ENCODE peak calls at places on chromosomes 11 and 22, in six cellular contexts. Y is left ventricle myocardium inferior, I is DND-41, Z is adrenal gland, L is brain microvascular endothelial cell, G is breast epithelium. M is an unnamed sample. For H3K36me3, the result is how much of the 10 kb centered on the place peaks cover.

GRCh38 chr11:8760896-8761295 is 78.3 kb downstream of the RPL27A start:
- DNase-seq in Y (no peak), I (no peak), Z (no peak), L (no peak), G (no peak), M (no peak)

GRCh38 chr11:116101737-116102275 is 597.6 kb upstream of the CADM1 start:
- DNase-seq in Y (no peak), I (no peak), Z (no peak), L (no peak), G (no peak), M (no peak)

GRCh38 chr22:46897246-46897623 is 134.8 kb downstream of the TBC1D22A start:
- DNase-seq in Y (no peak), I (no peak), Z (no peak), L (no peak), G (no peak), M (no peak)

GRCh38 chr11:120215634-120216033 is 4.8 kb downstream of the OAF start:
- DNase-seq in Y (peak), I (no peak), Z (peak), L (peak), G (no peak), M (no peak)

GRCh38 chr11:77353131-77353530 is 51.6 kb upstream of the GDPD4 start:
- DNase-seq in Y (no peak), I (no peak), Z (no peak), L (no peak), G (no peak), M (no peak)

GRCh38 chr11:61061081-61061826 is 41.0 kb upstream of the CD5 start:
- DNase-seq in Y (no peak), I (peak), Z (no peak), L (peak), G (no peak), M (peak)

GRCh38 chr11:41113160-41113559 is 346.3 kb downstream of the LRRC4C start:
- DNase-seq in Y (no peak), I (no peak), Z (no peak), L (no peak), G (no peak), M (no peak)

GRCh38 chr22:43320943-43321900 is 21.9 kb downstream of the SCUBE1 start:
- DNase-seq in Y (no peak), I (no peak), Z (no peak), L (no peak), G (no peak), M (no peak)

GRCh38 chr11:15938362-15938725 is 418.0 kb downstream of the SOX6 start:
- DNase-seq in Y (no peak), I (no peak), Z (no peak), L (no peak), G (no peak), M (no peak)

GRCh38 chr11:83648610-83649467 is 362.7 kb upstream of the CCDC90B start:
- DNase-seq in Y (no peak), I (no peak), Z (no peak), L (no peak), G (no peak), M (no peak)

GRCh38 chr11:128734439-128735224 is 40.8 kb downstream of the FLI1 start:
- DNase-seq in Y (peak), I (no peak), Z (no peak), L (no peak), G (no peak), M (no peak)

GRCh38 chr22:24582111-24582814 is 10.6 kb downstream of the LRRC75B start:
- DNase-seq in Y (no peak), I (no peak), Z (no peak), L (no peak), G (no peak), M (no peak)

GRCh38 chr11:112730591-112730990 is 230.6 kb upstream of the NCAM1 start:
- DNase-seq in Y (no peak), I (no peak), Z (no peak), L (no peak), G (no peak), M (no peak)

GRCh38 chr22:28600546-28601143 is 79.0 kb downstream of the TTC28 start:
- DNase-seq in Y (no peak), I (peak), Z (no peak), L (peak), G (no peak), M (no peak)

GRCh38 chr11:90148900-90149299 is 14.4 kb downstream of the NAALAD2 start:
- DNase-seq in Y (no peak), I (no peak), Z (no peak), L (no peak), G (no peak), M (no peak)

GRCh38 chr22:25362883-25363240 is 143.4 kb downstream of the CRYBB2 start:
- DNase-seq in Y (no peak), I (no peak), Z (no peak), L (no peak), G (peak), M (no peak)

GRCh38 chr22:48473202-48473601 is 1354.5 kb downstream of the BRD1 start:
- DNase-seq in Y (no peak), I (no peak), Z (no peak), L (no peak), G (peak), M (no peak)
- H3K36me3 ChIP-seq in Y (under half), I (under half), Z (under half), L (under half), G (under half), M (under half)

GRCh38 chr11:20087118-20087521 is 73.2 kb downstream of the DBX1 start:
- DNase-seq in Y (no peak), I (no peak), Z (no peak), L (peak), G (no peak), M (no peak)
- H3K36me3 ChIP-seq in Y (half or more), I (under half), Z (under half), L (under half), G (under half), M (under half)

GRCh38 chr11:118382954-118383353 is 18.5 kb upstream of the ATP5MG start:
- DNase-seq in Y (no peak), I (no peak), Z (no peak), L (no peak), G (no peak), M (no peak)
- H3K36me3 ChIP-seq in Y (half or more), I (half or more), Z (under half), L (half or more), G (under half), M (half or more)

DNA sequence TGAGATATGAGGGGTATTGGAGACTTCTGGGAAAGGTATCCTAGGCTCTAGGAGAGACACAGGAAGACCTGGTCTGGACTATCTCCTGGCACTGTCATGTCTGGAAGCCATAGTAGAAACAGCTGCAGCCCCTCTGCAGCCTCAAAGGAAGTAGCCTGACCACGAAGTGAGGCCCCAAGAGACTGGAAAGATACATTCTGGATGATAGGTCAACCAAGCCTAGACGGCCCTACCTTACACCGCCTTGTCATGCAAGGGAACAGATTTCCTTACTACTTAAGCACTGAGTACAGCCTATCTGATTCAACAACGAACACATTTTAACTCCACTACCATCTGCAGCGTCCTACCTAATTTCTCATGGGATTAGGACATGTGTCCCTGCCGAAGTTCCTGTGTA is 31.1 kb downstream of the UQCR10 start:
- DNase-seq in Y (no peak), I (peak), Z (no peak), L (no peak), G (no peak), M (no peak)
- H3K36me3 ChIP-seq in Y (half or more), I (half or more), Z (under half), L (under half), G (under half), M (half or more)

GRCh38 chr11:80860632-80861031 is 1419.8 kb upstream of the TENM4 start:
- DNase-seq in Y (no peak), I (no peak), Z (no peak), L (peak), G (no peak), M (no peak)
- H3K36me3 ChIP-seq in Y (under half), I (under half), Z (under half), L (under half), G (under half), M (under half)

GRCh38 chr11:2671748-2672147 is 28.0 kb downstream of the KCNQ1OT1 start:
- DNase-seq in Y (no peak), I (no peak), Z (peak), L (no peak), G (peak), M (no peak)

GRCh38 chr11:2674681-2675131 is 25.1 kb downstream of the KCNQ1OT1 start:
- DNase-seq in Y (no peak), I (no peak), Z (peak), L (no peak), G (peak), M (no peak)

GRCh38 chr11:2672553-2673249 is 27.1 kb downstream of the KCNQ1OT1 start:
- DNase-seq in Y (no peak), I (no peak), Z (peak), L (no peak), G (peak), M (no peak)

GRCh38 chr11:2673871-2674471 is 25.8 kb downstream of the KCNQ1OT1 start:
- DNase-seq in Y (no peak), I (no peak), Z (peak), L (no peak), G (peak), M (no peak)

GRCh38 chr11:2673250-2673610 is 26.6 kb downstream of the KCNQ1OT1 start:
- DNase-seq in Y (no peak), I (no peak), Z (no peak), L (no peak), G (peak), M (no peak)
- H3K36me3 ChIP-seq in Y (under half), I (under half), Z (under half), L (under half), G (under half), M (under half)

DNA sequence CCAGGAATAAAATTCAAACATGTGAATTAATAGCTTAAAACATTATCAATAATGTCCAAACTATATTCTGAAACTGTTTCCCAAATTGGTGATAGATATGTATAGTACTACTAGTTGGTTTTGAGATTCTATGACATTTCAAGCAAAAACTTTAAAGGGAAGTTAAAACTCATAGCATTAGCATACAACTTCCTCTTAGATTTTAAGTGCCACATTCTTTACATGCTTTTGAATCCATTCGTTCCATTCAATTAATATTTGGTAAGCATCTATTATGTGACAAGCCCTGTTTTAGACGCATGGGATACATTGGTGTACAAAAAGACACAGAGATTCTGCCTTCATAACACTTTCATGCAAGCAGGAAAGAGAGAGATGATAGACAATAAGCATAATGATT is 8.9 kb downstream of the PATL1 start:
- DNase-seq in Y (no peak), I (no peak), Z (no peak), L (no peak), G (no peak), M (no peak)
- H3K36me3 ChIP-seq in Y (half or more), I (half or more), Z (under half), L (half or more), G (under half), M (half or more)

GRCh38 chr11:18308242-18308641 is 13.7 kb downstream of the HPS5 start:
- DNase-seq in Y (no peak), I (no peak), Z (no peak), L (no peak), G (no peak), M (no peak)
- H3K36me3 ChIP-seq in Y (half or more), I (half or more), Z (under half), L (under half), G (under half), M (half or more)

GRCh38 chr11:68179847-68180246 is 33.2 kb downstream of the KMT5B start:
- DNase-seq in Y (no peak), I (no peak), Z (no peak), L (no peak), G (no peak), M (no peak)

GRCh38 chr11:68168694-68169093 is 44.4 kb downstream of the KMT5B start:
- DNase-seq in Y (no peak), I (no peak), Z (no peak), L (no peak), G (no peak), M (no peak)

GRCh38 chr11:68177877-68178276 is 35.2 kb downstream of the KMT5B start:
- DNase-seq in Y (no peak), I (no peak), Z (no peak), L (no peak), G (no peak), M (no peak)

GRCh38 chr11:68169442-68169841 is 43.7 kb downstream of the KMT5B start:
- DNase-seq in Y (no peak), I (no peak), Z (no peak), L (no peak), G (no peak), M (no peak)

GRCh38 chr11:68173926-68174325 is 39.2 kb downstream of the KMT5B start:
- DNase-seq in Y (no peak), I (no peak), Z (no peak), L (no peak), G (no peak), M (no peak)
- H3K36me3 ChIP-seq in Y (half or more), I (half or more), Z (under half), L (half or more), G (under half), M (half or more)